ENCODE peak calls at places on chromosomes 2 and 18, in four cellular contexts. R is HepG2, Z is K562, T is HCT116. E is an unnamed sample.

GRCh38 chr2:32743480-32744236 is 115.8 kb downstream of the TTC27 start:
- DNase-seq in R (peak), Z (no peak), T (no peak), E (no peak)

GRCh38 chr2:3741372-3741771 is 38.0 kb downstream of the DCDC2C start:
- DNase-seq in R (no peak), Z (no peak), T (no peak), E (no peak)

GRCh38 chr2:86372641-86373502 is 35.4 kb upstream of the REEP1 start:
- DNase-seq in R (peak), Z (no peak), T (peak), E (peak)

GRCh38 chr2:134679740-134680139 is 39.1 kb downstream of the TMEM163 start:
- DNase-seq in R (no peak), Z (peak), T (no peak), E (no peak)

GRCh38 chr2:105814291-105814940 is 69.7 kb downstream of the NCK2 start:
- DNase-seq in R (no peak), Z (no peak), T (no peak), E (no peak)

GRCh38 chr2:60972889-60973656 is 44.4 kb upstream of the PEX13 start:
- DNase-seq in R (no peak), Z (no peak), T (no peak), E (no peak)

GRCh38 chr2:240604291-240604938 is 17.9 kb downstream of the CAPN10 start:
- DNase-seq in R (peak), Z (peak), T (peak), E (peak)

GRCh38 chr2:16664052-16664731 is 1.4 kb downstream of the CYRIA start:
- DNase-seq in R (no peak), Z (no peak), T (no peak), E (peak)

GRCh38 chr2:9975805-9976447 is 24.4 kb downstream of the GRHL1 start:
- DNase-seq in R (no peak), Z (peak), T (peak), E (no peak)

GRCh38 chr18:75065251-75066000 is 143.5 kb downstream of the PTGR3 start:
- DNase-seq in R (no peak), Z (no peak), T (no peak), E (peak)

GRCh38 chr18:35938158-35938557 is 34.3 kb upstream of the RMP24 start:
- DNase-seq in R (no peak), Z (no peak), T (no peak), E (no peak)

GRCh38 chr2:46749042-46749461 is 166.6 kb downstream of the MCFD2 start:
- DNase-seq in R (peak), Z (peak), T (no peak), E (no peak)

GRCh38 chr2:110881908-110882307 is 149.5 kb downstream of the ACOXL start:
- DNase-seq in R (no peak), Z (no peak), T (no peak), E (no peak)

GRCh38 chr2:137947714-137948336 is 16.4 kb upstream of the HNMT start:
- DNase-seq in R (peak), Z (peak), T (peak), E (peak)

GRCh38 chr2:144331652-144332355 is 188.1 kb downstream of the ZEB2 start:
- DNase-seq in R (no peak), Z (peak), T (peak), E (peak)

GRCh38 chr2:117359266-117359970 is 455.1 kb upstream of the DDX18 start:
- DNase-seq in R (no peak), Z (no peak), T (no peak), E (no peak)

GRCh38 chr2:215843579-215843978 is 169.8 kb downstream of the MREG start:
- DNase-seq in R (peak), Z (no peak), T (peak), E (no peak)

GRCh38 chr2:11598228-11598731 is 64.4 kb downstream of the GREB1 start:
- DNase-seq in R (no peak), Z (no peak), T (no peak), E (no peak)

GRCh38 chr2:112542974-112543760 is 902 bp downstream of the POLR1B start:
- DNase-seq in R (peak), Z (no peak), T (peak), E (peak)

GRCh38 chr2:101692037-101692436 is 5.5 kb upstream of the MAP4K4 start:
- DNase-seq in R (no peak), Z (no peak), T (no peak), E (no peak)

GRCh38 chr18:23213200-23213599 is 77.9 kb downstream of the CABLES1 start:
- DNase-seq in R (no peak), Z (no peak), T (no peak), E (no peak)

GRCh38 chr2:213188971-213189899 is 37.8 kb upstream of the IKZF2 start:
- DNase-seq in R (peak), Z (no peak), T (no peak), E (peak)

GRCh38 chr2:199999166-199999565 is 43.8 kb downstream of the MAIP1 start:
- DNase-seq in R (no peak), Z (no peak), T (no peak), E (no peak)

GRCh38 chr2:159119652-159120257 is 151.3 kb downstream of the TANC1 start:
- DNase-seq in R (no peak), Z (no peak), T (no peak), E (no peak)

GRCh38 chr2:231685349-231686191 is 22.8 kb upstream of the PTMA start:
- DNase-seq in R (peak), Z (no peak), T (no peak), E (peak)

GRCh38 chr2:113156278-113157107 is 17.3 kb upstream of the PSD4 start:
- DNase-seq in R (peak), Z (no peak), T (peak), E (no peak)

GRCh38 chr2:143161982-143162837 is 33.0 kb downstream of the ARHGAP15 start:
- DNase-seq in R (peak), Z (no peak), T (peak), E (peak)

GRCh38 chr2:143165291-143165690 is 36.1 kb downstream of the ARHGAP15 start:
- DNase-seq in R (no peak), Z (no peak), T (no peak), E (no peak)

GRCh38 chr2:143160732-143161707 is 31.8 kb downstream of the ARHGAP15 start:
- DNase-seq in R (no peak), Z (no peak), T (no peak), E (no peak)

GRCh38 chr2:143162997-143163396 is 33.8 kb downstream of the ARHGAP15 start:
- DNase-seq in R (no peak), Z (no peak), T (no peak), E (no peak)

GRCh38 chr2:143163499-143163898 is 34.3 kb downstream of the ARHGAP15 start:
- DNase-seq in R (no peak), Z (no peak), T (no peak), E (no peak)
- TF ChIP-seq ELF1 in R (no peak), Z (no peak), T (no peak), E (no peak)

GRCh38 chr2:128585706-128586105 is 267.0 kb upstream of the HS6ST1 start:
- DNase-seq in R (no peak), Z (no peak), T (no peak), E (no peak)
- TF ChIP-seq MAX in R (no peak), Z (no peak), T (no peak), E (no peak)

GRCh38 chr2:25386662-25387478 is 45.1 kb upstream of the DNMT3A start:
- DNase-seq in R (no peak), Z (no peak), T (no peak), E (no peak)

GRCh38 chr2:25383806-25384205 is 42.1 kb upstream of the DNMT3A start:
- DNase-seq in R (no peak), Z (no peak), T (no peak), E (no peak)

GRCh38 chr2:25387479-25388449 is 46.0 kb upstream of the DNMT3A start:
- DNase-seq in R (no peak), Z (no peak), T (no peak), E (no peak)

GRCh38 chr2:25389161-25389560 is 47.4 kb upstream of the DNMT3A start:
- DNase-seq in R (no peak), Z (no peak), T (no peak), E (no peak)

DNA sequence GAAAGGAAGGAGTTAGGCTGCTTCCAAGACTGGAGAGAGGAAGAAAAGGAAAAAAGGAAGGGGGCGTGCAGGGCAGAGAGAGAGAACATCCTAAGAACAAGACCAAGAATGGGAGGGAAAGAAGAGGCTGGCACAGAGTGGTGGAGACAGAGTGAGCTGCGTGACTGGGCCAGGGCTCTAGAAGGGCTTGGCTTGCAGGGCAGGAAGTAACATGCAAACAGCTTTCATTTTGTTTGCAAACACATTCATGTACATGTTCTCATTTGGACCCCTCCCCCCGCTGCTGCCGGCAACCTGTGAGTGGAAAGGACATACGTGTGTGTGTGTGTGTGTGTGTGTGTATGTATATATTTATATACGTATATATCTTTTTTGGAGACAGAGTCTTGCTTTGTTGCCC is 46.8 kb upstream of the DNMT3A start:
- DNase-seq in R (no peak), Z (no peak), T (no peak), E (no peak)
- TF ChIP-seq ELF1 in R (no peak), Z (no peak), T (no peak), E (no peak)

GRCh38 chr2:99821572-99822369 is 320.6 kb downstream of the AFF3 start:
- DNase-seq in R (no peak), Z (no peak), T (no peak), E (no peak)
- TF ChIP-seq MAX in R (no peak), Z (no peak), T (no peak), E (peak)

E was measured in SK-N-SH.